ENCODE peak calls at places on chromosomes 3 and 15, in four cellular contexts. O, Z, R and P are unnamed samples.

GRCh38 chr15:49987198-49987785 is 131.7 kb downstream of the ATP8B4 start:
- DNase-seq in O (no peak), Z (no peak), R (no peak), P (no peak)

GRCh38 chr3:32399030-32399620 is 7.5 kb downstream of the CMTM7 start:
- DNase-seq in O (peak; percentile 57), Z (no peak), R (peak; percentile 62), P (peak; percentile 59)

GRCh38 chr3:58580826-58581327 is 3.7 kb upstream of the FAM107A start:
- DNase-seq in O (no peak), Z (no peak), R (peak; percentile 20), P (no peak)

GRCh38 chr3:77179762-77180161 is 139.9 kb downstream of the ROBO2 start:
- DNase-seq in O (peak; percentile 40), Z (no peak), R (peak; percentile 14), P (no peak)

GRCh38 chr15:42056934-42057743 is 36.3 kb upstream of the PLA2G4E start:
- DNase-seq in O (peak; percentile 48), Z (peak; percentile 77), R (peak; percentile 80), P (peak; percentile 88)

GRCh38 chr3:54243262-54243931 is 121.0 kb downstream of the CACNA2D3 start:
- DNase-seq in O (no peak), Z (no peak), R (peak; percentile 17), P (peak; percentile 41)

GRCh38 chr3:96931491-96931890 is 117.1 kb downstream of the EPHA6 start:
- DNase-seq in O (no peak), Z (no peak), R (no peak), P (no peak)

GRCh38 chr3:157491136-157491535 is 12.1 kb downstream of the VEPH1 start:
- DNase-seq in O (no peak), Z (no peak), R (no peak), P (no peak)

GRCh38 chr3:56787258-56787777 is 14.4 kb downstream of the ARHGEF3 start:
- DNase-seq in O (no peak), Z (no peak), R (no peak), P (no peak)

GRCh38 chr3:175432338-175433025 is 573.3 kb downstream of the NAALADL2 start:
- DNase-seq in O (no peak), Z (no peak), R (no peak), P (no peak)

GRCh38 chr15:67463488-67463887 is 57.4 kb upstream of the C15orf61 start:
- DNase-seq in O (no peak), Z (no peak), R (peak; percentile 18), P (no peak)

GRCh38 chr3:13853256-13853977 is 26.5 kb downstream of the WNT7A start:
- DNase-seq in O (no peak), Z (no peak), R (no peak), P (no peak)

GRCh38 chr3:30516238-30516637 is 90.2 kb upstream of the TGFBR2 start:
- DNase-seq in O (no peak), Z (no peak), R (no peak), P (no peak)

GRCh38 chr15:83694538-83694937 is 40.6 kb downstream of the ADAMTSL3 start:
- DNase-seq in O (no peak), Z (no peak), R (no peak), P (no peak)

GRCh38 chr15:83692820-83693581 is 39.1 kb downstream of the ADAMTSL3 start:
- DNase-seq in O (no peak), Z (no peak), R (no peak), P (no peak)

GRCh38 chr15:83695246-83695645 is 41.3 kb downstream of the ADAMTSL3 start:
- DNase-seq in O (no peak), Z (no peak), R (no peak), P (no peak)

GRCh38 chr15:83695901-83696425 is 42.0 kb downstream of the ADAMTSL3 start:
- DNase-seq in O (no peak), Z (no peak), R (no peak), P (peak; percentile 13)

DNA sequence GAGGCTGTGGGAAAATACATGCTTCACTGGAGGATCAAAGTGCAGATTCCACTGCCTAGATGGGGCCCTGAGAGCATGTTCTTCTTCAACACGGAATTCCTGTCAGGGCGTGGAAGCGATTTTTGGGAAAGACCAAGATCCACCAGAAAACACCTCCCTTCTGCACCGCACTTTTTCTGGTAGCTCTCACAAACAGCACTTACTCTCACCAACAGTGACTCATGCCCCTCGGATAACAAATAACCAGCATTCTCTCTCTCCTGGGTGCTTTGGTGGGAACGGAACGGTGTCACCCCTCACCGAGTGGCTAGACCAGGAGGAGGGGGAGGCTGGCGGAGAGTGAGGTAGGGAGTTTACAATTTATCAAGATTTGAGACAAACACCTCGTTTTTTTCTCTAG is 40.1 kb downstream of the ADAMTSL3 start:
- DNase-seq in O (no peak), Z (no peak), R (no peak), P (peak; percentile 15)
- TF ChIP-seq RNF2 in O (no peak), Z (no peak), R (no peak), P (no peak)

DNA sequence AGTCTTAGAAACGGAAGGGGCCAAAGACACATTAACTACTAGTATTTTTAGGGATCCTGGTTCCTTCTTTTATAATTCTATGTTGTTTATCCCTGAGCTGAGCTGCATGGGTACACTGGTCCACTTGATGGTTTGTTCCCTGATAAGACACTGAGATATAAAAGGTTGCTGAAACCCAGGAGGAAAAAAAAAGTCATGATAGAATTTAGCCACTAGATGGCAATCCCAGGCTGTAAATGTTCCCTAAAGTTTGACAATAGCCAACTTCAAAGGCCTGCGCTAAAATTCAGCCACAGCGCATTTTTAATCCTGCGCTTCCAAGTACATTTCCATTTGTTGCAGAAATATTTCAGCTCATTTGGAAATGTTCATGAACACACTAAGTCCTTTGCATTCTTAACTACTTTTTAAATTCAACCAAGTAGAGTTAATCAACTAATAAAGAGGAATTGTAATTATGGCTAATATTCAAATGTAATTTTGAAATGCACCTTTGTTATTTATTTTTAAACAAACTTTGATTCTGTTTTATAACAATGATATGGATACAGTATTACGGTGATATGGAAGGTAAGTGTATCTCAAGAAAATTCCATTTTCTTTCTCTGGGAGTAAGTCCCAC is 249.3 kb upstream of the FEZF2 start:
- DNase-seq in O (peak; percentile 29), Z (no peak), R (peak; percentile 48), P (peak; percentile 12)
- TF ChIP-seq RNF2 in O (no peak), Z (no peak), R (no peak), P (no peak)

GRCh38 chr3:188473045-188473444 is 319.1 kb downstream of the LPP start:
- DNase-seq in O (no peak), Z (no peak), R (no peak), P (no peak)

GRCh38 chr3:188469228-188469885 is 315.4 kb downstream of the LPP start:
- DNase-seq in O (no peak), Z (no peak), R (no peak), P (no peak)

GRCh38 chr3:188470508-188471130 is 316.7 kb downstream of the LPP start:
- DNase-seq in O (no peak), Z (no peak), R (no peak), P (no peak)

GRCh38 chr3:188473591-188474288 is 319.8 kb downstream of the LPP start:
- DNase-seq in O (no peak), Z (no peak), R (peak; percentile 73), P (no peak)

DNA sequence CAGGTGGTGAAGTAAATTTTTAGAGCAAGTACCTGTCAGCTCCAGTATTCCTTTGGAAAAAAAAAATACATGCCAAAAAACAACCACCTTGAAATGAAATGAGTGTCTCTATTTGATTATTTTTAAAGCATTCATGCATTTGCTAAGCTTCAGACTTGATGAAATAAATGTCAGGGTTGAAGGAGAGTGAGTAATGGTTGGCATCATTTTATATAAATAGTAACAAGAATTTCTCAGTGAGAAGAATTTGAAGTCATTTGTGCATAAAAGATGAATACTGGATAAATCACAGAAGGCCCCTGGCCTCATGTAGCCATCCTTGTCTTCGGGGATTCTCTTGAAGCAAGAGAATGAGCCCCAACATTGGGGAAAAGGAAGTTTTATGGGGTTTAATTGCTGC is 318.4 kb downstream of the LPP start:
- DNase-seq in O (no peak), Z (no peak), R (no peak), P (no peak)
- TF ChIP-seq RNF2 in O (no peak), Z (no peak), R (no peak), P (no peak)

GRCh38 chr15:95684693-95685115 is 645.8 kb upstream of the NR2F2 start:
- DNase-seq in O (peak; percentile 46), Z (no peak), R (no peak), P (peak; percentile 23)
- TF ChIP-seq RNF2 in O (peak; percentile 15), Z (no peak), R (no peak), P (no peak)

DNA sequence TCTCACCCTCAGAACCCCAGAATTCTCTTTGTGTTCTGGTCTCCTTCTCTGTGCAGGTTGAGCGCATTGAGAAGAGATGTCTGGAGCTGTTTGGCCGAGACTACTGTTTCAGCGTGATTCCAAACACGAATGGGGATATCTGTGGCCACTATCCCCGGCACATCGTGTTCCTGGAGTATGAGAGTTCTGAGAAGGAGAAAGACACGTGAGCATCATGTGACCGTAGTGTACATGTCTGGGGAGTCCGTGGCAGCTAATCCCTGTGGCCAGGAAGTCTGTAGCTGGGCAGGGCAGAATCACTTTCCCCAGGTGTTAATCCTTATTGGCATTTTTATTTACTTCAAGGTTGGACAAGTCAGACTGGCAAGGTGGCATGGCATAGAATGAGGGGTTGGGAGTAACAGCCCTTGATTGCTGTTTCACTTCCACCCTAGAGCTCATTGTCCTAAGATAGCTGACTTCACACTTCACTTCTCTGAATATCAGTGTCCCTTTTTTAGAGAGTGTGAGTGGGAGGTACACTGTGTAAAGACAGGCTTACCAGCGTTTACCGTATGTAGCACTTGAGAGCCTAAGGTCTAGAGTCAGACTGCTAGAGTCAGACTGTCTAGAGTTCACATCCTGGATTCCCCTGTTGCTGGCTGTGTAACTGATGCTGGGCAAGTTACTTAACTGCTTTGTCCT is 4.4 kb downstream of the MTMR14 start:
- DNase-seq in O (no peak), Z (no peak), R (no peak), P (no peak)
- TF ChIP-seq RNF2 in O (no peak), Z (no peak), R (no peak), P (no peak)

GRCh38 chr3:124347418-124347817 is 355.5 kb upstream of the ROPN1 start:
- DNase-seq in O (no peak), Z (no peak), R (no peak), P (no peak)
- TF ChIP-seq RNF2 in O (no peak), Z (no peak), R (no peak), P (no peak)